ENCODE peak calls at places on chromosome 2, in six cellular contexts. O, S, X, E, Z and B are unnamed samples.

GRCh38 chr2:229586012-229586411 is 128.3 kb downstream of the DNER start:
- DNase-seq in O (peak), S (no peak), X (peak), E (no peak), Z (no peak), B (peak)

GRCh38 chr2:216392018-216392562 is 19.8 kb upstream of the MARCHF4 start:
- DNase-seq in O (no peak), S (no peak), X (no peak), E (no peak), Z (no peak), B (no peak)

GRCh38 chr2:11750422-11750821 is 4.0 kb downstream of the LPIN1 start:
- DNase-seq in O (no peak), S (no peak), X (peak), E (no peak), Z (no peak), B (no peak)

GRCh38 chr2:63667132-63667531 is 78.4 kb downstream of the MDH1 start:
- DNase-seq in O (no peak), S (no peak), X (peak), E (no peak), Z (no peak), B (peak)

GRCh38 chr2:46073540-46074018 is 223.6 kb upstream of the EPAS1 start:
- DNase-seq in O (peak), S (peak), X (peak), E (peak), Z (no peak), B (peak)

GRCh38 chr2:11738589-11739436 is 7.6 kb upstream of the LPIN1 start:
- DNase-seq in O (peak), S (peak), X (peak), E (peak), Z (peak), B (peak)

GRCh38 chr2:151408788-151409600 is 708 bp upstream of the RIF1 start:
- DNase-seq in O (no peak), S (no peak), X (no peak), E (no peak), Z (no peak), B (no peak)

GRCh38 chr2:6855860-6856547 is 9.7 kb downstream of the CMPK2 start:
- DNase-seq in O (no peak), S (no peak), X (no peak), E (peak), Z (no peak), B (peak)

GRCh38 chr2:29314816-29315571 is 199.8 kb downstream of the CLIP4 start:
- DNase-seq in O (peak), S (peak), X (no peak), E (no peak), Z (no peak), B (peak)

GRCh38 chr2:239402666-239403065 is 1.8 kb upstream of the HDAC4 start:
- DNase-seq in O (no peak), S (no peak), X (no peak), E (no peak), Z (no peak), B (no peak)

GRCh38 chr2:11923935-11924334 is 177.5 kb downstream of the LPIN1 start:
- DNase-seq in O (no peak), S (no peak), X (no peak), E (no peak), Z (no peak), B (no peak)

GRCh38 chr2:238689331-238689730 is 158.6 kb upstream of the TWIST2 start:
- DNase-seq in O (no peak), S (no peak), X (no peak), E (no peak), Z (no peak), B (no peak)

GRCh38 chr2:56860991-56861390 is 677.2 kb downstream of the CCDC85A start:
- DNase-seq in O (no peak), S (no peak), X (no peak), E (no peak), Z (no peak), B (no peak)

GRCh38 chr2:105896765-105897163 is 152.1 kb downstream of the NCK2 start:
- DNase-seq in O (no peak), S (no peak), X (no peak), E (peak), Z (no peak), B (peak)

GRCh38 chr2:74199871-74200305 is 1.5 kb downstream of the MTHFD2 start:
- DNase-seq in O (no peak), S (peak), X (peak), E (no peak), Z (no peak), B (peak)

GRCh38 chr2:8303322-8303832 is 378.5 kb upstream of the ID2 start:
- DNase-seq in O (peak), S (no peak), X (no peak), E (no peak), Z (no peak), B (no peak)

GRCh38 chr2:8249191-8249590 is 432.7 kb upstream of the ID2 start:
- DNase-seq in O (no peak), S (no peak), X (no peak), E (no peak), Z (no peak), B (no peak)

GRCh38 chr2:120238728-120239487 is 13.7 kb upstream of the RALB start:
- DNase-seq in O (peak), S (peak), X (peak), E (peak), Z (peak), B (peak)

GRCh38 chr2:99031991-99032390 is 96.0 kb upstream of the CRACDL start:
- DNase-seq in O (no peak), S (no peak), X (no peak), E (no peak), Z (no peak), B (no peak)

GRCh38 chr2:99032786-99033185 is 96.8 kb upstream of the CRACDL start:
- DNase-seq in O (no peak), S (no peak), X (peak), E (no peak), Z (no peak), B (peak)

GRCh38 chr2:99028558-99028957 is 92.5 kb upstream of the CRACDL start:
- DNase-seq in O (no peak), S (no peak), X (no peak), E (no peak), Z (no peak), B (no peak)

GRCh38 chr2:99035920-99036319 is 99.9 kb upstream of the CRACDL start:
- DNase-seq in O (no peak), S (no peak), X (no peak), E (no peak), Z (no peak), B (peak)

GRCh38 chr2:99031481-99031880 is 95.5 kb upstream of the CRACDL start:
- DNase-seq in O (no peak), S (no peak), X (no peak), E (no peak), Z (no peak), B (no peak)
- TF ChIP-seq EZH2 in O (no peak), S (no peak), X (no peak), E (no peak), Z (no peak), B (no peak)

DNA sequence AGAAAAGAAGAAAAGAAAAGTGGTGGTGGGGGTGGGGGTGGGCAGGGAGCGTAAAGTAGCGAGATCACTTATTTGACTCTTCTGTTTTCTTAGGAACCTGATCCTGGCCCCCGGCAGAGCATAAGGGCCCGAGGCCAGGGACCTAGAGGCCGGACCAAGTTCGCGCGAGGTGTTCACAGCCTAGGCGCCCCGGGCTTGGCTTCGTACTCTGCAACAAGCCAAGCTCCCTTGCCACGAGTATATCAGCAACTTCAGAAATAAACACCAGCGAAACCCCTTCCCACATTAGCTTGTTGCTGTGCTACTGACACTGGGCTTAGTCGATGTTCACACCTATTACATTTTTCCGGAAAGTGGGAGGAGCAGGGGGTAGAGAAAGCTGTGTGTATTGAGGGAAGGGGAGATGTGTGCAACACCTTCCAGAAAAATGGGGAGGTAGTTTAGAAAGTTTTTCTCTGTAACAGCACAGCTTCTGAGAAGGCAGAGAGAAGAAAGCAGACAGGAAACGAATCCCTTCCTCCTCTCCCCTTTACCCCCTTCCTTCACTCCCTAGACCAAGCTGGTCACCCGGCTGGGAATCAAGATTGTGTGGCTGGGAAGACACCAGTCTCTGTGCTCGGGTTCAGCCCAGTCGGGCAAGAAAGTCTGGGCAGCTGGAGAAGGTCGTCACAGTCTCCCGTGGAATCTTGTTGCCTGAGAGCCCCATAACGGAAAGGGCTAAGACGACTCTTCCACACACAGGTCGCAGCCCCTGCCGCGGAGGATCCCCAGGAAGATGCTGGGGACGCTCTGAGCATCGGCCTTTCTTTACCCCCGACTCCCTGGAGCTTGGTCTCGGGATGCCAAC is 12.0 kb upstream of the SATB2 start:
- DNase-seq in O (no peak), S (no peak), X (no peak), E (no peak), Z (no peak), B (no peak)
- TF ChIP-seq EZH2 in O (peak), S (no peak), X (peak), E (no peak), Z (no peak), B (no peak)

GRCh38 chr2:161415041-161415440 is 1.1 kb upstream of the TBR1 start:
- DNase-seq in O (no peak), S (no peak), X (no peak), E (no peak), Z (no peak), B (peak)
- TF ChIP-seq EZH2 in O (no peak), S (peak), X (peak), E (peak), Z (no peak), B (no peak)

GRCh38 chr2:176158306-176158643 is 1.2 kb downstream of the HOXD3 start:
- DNase-seq in O (no peak), S (no peak), X (no peak), E (no peak), Z (no peak), B (no peak)
- TF ChIP-seq EZH2 in O (no peak), S (no peak), X (no peak), E (no peak), Z (no peak), B (no peak)

GRCh38 chr2:96537066-96537733 is 648 bp downstream of the ARID5A start:
- DNase-seq in O (peak), S (peak), X (peak), E (no peak), Z (peak), B (peak)
- TF ChIP-seq EZH2 in O (no peak), S (no peak), X (no peak), E (no peak), Z (no peak), B (no peak)

DNA sequence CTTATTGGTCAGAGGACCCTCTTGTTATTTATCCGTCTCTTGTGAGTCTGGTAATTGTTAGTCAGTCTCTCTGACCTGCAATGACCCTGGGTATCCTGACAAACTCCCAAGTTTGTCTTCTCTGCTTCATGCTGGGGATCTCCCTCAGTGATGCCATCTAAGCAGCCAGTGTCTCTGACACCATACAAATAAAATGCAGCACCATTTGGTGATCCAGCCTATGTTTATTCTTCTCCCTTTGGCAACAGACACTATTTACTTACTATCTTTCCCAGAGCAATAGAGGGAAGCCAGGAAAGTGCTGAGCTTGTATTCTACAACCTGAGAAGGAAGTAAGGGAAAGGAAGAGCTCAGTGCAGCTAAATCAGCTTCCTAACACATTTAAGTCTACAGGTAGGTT is 15.9 kb downstream of the SERPINE2 start:
- DNase-seq in O (peak), S (peak), X (peak), E (peak), Z (no peak), B (peak)
- TF ChIP-seq EZH2 in O (no peak), S (no peak), X (no peak), E (no peak), Z (no peak), B (no peak)

DNA sequence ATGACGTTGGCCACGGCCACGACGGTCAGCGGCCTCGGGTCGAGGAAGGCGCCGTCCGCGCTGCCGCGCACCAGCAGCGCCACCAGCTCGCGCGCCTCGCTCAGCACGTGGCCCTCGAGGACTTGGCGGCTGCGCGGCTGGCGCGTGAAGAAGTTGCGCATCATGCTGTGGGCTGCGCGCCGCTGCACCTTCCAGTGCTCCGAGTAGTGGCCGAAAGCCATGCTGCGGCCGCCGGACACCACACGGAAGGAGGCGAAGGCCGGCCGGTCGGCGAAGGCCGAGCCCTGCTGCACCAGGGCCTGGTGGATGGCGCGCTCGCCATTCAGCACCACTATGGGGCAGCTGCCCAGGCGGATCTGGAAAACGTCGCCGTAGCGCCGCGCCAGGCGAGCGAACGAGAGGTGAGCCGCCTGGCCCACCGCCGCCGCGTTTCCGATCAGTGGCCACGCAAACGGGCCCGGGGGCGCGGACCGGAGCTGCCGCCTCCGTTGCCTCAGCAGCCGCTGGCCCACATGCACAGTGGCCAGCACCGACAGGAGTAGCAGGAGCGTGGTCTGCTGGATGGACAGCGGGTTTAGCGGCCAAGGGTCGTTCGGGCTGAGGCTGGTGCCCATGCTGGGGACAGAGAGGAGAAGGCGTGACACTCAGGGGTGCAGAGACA is 1.0 kb downstream of the CYP1B1 start:
- DNase-seq in O (peak), S (peak), X (no peak), E (no peak), Z (no peak), B (peak)
- TF ChIP-seq EZH2 in O (peak), S (peak), X (no peak), E (no peak), Z (no peak), B (peak)

DNA sequence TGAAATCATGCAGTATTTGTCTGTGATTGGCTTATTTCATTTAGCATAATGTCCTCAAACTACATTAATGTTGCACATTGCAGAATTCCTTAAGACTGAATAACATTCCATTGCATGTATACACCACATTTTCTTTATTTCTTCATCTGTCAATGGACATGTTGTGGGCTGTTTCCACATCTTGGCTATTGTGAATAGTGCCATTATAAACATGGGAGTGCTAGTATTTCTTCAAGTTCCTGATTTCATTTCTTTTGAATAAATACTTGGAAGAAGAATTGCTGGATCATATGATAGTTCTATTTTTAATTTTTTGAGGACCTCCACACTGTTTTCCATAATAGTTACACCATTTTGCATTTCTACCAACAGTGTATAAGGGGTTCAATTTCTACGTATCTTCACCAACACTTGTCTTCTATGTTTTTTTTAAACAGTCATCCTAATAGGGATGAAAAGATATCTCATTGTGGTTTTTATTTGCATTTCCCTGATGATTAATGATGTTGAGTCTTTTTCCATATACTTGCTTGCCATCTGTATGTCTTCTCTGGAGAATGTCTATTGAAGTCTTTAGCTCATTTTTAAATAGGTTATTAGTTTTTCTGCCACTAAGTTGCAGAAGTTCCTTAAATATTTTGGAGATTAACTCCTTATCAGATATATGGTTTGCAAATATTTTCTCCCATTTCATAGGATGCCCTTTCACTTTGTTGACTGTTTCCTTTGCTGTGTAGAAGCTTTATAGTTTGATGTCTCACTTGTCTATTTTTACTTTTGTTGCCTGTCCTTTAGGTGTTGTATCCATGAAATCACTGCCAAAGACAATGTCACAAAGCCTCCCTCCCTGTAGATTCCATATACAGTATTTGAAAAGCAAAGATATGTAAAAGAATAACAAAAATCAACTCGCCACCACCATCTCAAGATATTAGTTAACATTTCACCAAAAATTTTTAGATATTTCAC is 14.6 kb downstream of the FBXO11 start:
- DNase-seq in O (peak), S (no peak), X (peak), E (no peak), Z (no peak), B (no peak)
- TF ChIP-seq EZH2 in O (no peak), S (no peak), X (no peak), E (no peak), Z (no peak), B (no peak)

GRCh38 chr2:19362094-19362649 is 3.7 kb upstream of the OSR1 start:
- DNase-seq in O (no peak), S (no peak), X (peak), E (no peak), Z (no peak), B (peak)

GRCh38 chr2:19362652-19363473 is 4.4 kb upstream of the OSR1 start:
- DNase-seq in O (peak), S (peak), X (peak), E (peak), Z (peak), B (peak)

GRCh38 chr2:19360881-19361321 is 2.5 kb upstream of the OSR1 start:
- DNase-seq in O (no peak), S (no peak), X (no peak), E (no peak), Z (no peak), B (no peak)

GRCh38 chr2:19360266-19360665 is 1.8 kb upstream of the OSR1 start:
- DNase-seq in O (no peak), S (no peak), X (no peak), E (no peak), Z (no peak), B (no peak)

DNA sequence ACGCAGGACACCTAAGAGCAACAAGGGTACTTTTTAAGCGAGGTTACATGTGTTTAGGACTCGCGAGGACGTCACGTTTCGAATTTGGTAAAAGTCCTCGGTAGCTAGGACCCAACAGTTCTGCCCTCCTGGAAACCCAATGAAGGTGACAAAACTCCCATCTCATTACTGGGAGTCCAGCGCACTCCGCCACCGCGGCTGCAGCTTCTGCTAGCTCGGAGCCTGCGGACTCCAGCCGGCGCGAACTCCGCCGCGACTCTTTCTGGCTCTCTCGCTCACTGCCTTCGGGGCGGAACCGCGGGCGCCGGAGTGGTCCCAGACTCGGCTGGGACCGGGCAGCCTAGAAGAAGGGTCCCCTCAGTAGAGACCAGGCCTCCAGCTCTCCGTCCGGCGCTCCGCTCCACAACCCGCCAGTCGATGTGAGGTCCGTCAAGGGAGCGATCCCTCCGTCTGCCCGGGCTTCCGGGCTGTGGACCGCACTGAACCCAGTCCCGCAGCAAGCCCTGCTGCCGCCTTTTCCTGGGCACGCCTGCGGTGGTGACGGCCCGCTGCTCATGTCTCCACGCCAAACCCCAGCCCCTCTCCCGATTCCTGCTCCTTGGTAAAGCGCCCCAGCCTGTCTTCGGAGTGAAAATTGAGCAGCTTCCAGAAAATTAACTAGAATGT is 3.0 kb upstream of the OSR1 start:
- DNase-seq in O (no peak), S (no peak), X (no peak), E (no peak), Z (no peak), B (no peak)
- TF ChIP-seq EZH2 in O (peak), S (no peak), X (no peak), E (peak), Z (no peak), B (no peak)

GRCh38 chr2:1912771-1913170 is 168.5 kb upstream of the PXDN start:
- DNase-seq in O (no peak), S (no peak), X (no peak), E (no peak), Z (no peak), B (no peak)

GRCh38 chr2:1916881-1917280 is 172.6 kb upstream of the PXDN start:
- DNase-seq in O (no peak), S (no peak), X (no peak), E (no peak), Z (no peak), B (no peak)

GRCh38 chr2:1915746-1916145 is 171.4 kb upstream of the PXDN start:
- DNase-seq in O (no peak), S (no peak), X (no peak), E (no peak), Z (no peak), B (no peak)

GRCh38 chr2:1914541-1915165 is 170.3 kb upstream of the PXDN start:
- DNase-seq in O (no peak), S (no peak), X (no peak), E (no peak), Z (no peak), B (no peak)

GRCh38 chr2:1915196-1915595 is 170.9 kb upstream of the PXDN start:
- DNase-seq in O (no peak), S (no peak), X (no peak), E (no peak), Z (no peak), B (no peak)
- TF ChIP-seq EZH2 in O (no peak), S (no peak), X (no peak), E (no peak), Z (no peak), B (no peak)